ENCODE peak calls at places on chromosome 22, in seven cellular contexts. J, V, U, F, I, Q and B are unnamed samples.

GRCh38 chr22:46789992-46790391 is 27.5 kb downstream of the TBC1D22A start:
- DNase-seq in J (no peak), V (no peak), U (no peak), F (no peak), I (no peak), Q (no peak), B (no peak)

GRCh38 chr22:42261266-42261665 is 9.2 kb downstream of the TCF20 start:
- DNase-seq in J (peak), V (no peak), U (no peak), F (no peak), I (no peak), Q (no peak), B (no peak)

GRCh38 chr22:22750335-22751042 is 106.1 kb downstream of the GGTLC2 start:
- DNase-seq in J (no peak), V (no peak), U (no peak), F (no peak), I (no peak), Q (no peak), B (no peak)

GRCh38 chr22:45911601-45912271 is 65.2 kb downstream of the WNT7B start:
- DNase-seq in J (no peak), V (no peak), U (peak), F (no peak), I (no peak), Q (no peak), B (no peak)

GRCh38 chr22:38890377-38890776 is 18.4 kb upstream of the CBX6 start:
- DNase-seq in J (no peak), V (no peak), U (no peak), F (no peak), I (no peak), Q (no peak), B (no peak)

GRCh38 chr22:31488988-31489617 is 539 bp downstream of the EIF4ENIF1 start:
- DNase-seq in J (no peak), V (peak), U (peak), F (no peak), I (peak), Q (peak), B (peak)

GRCh38 chr22:46777609-46777970 is 15.1 kb downstream of the TBC1D22A start:
- DNase-seq in J (no peak), V (no peak), U (no peak), F (no peak), I (peak), Q (no peak), B (no peak)

GRCh38 chr22:44516841-44517240 is 18.8 kb upstream of the RTL6 start:
- DNase-seq in J (no peak), V (no peak), U (no peak), F (no peak), I (no peak), Q (no peak), B (no peak)

GRCh38 chr22:46549971-46550641 is 12.7 kb upstream of the CELSR1 start:
- DNase-seq in J (no peak), V (no peak), U (no peak), F (no peak), I (no peak), Q (no peak), B (no peak)

GRCh38 chr22:46833228-46833627 is 70.8 kb downstream of the TBC1D22A start:
- DNase-seq in J (no peak), V (no peak), U (peak), F (no peak), I (no peak), Q (no peak), B (no peak)

GRCh38 chr22:45678961-45679912 is 7.6 kb downstream of the ATXN10 start:
- DNase-seq in J (peak), V (no peak), U (no peak), F (no peak), I (peak), Q (peak), B (no peak)

GRCh38 chr22:49699928-49700498 is 127.7 kb downstream of the BRD1 start:
- DNase-seq in J (no peak), V (no peak), U (no peak), F (no peak), I (no peak), Q (no peak), B (no peak)

GRCh38 chr22:19791243-19791642 is 30.7 kb downstream of the TBX1 start:
- DNase-seq in J (no peak), V (no peak), U (no peak), F (no peak), I (no peak), Q (no peak), B (no peak)

GRCh38 chr22:17429516-17429915 is 60.3 kb downstream of the CECR2 start:
- DNase-seq in J (no peak), V (no peak), U (peak), F (no peak), I (no peak), Q (no peak), B (no peak)

GRCh38 chr22:20805972-20806471 is 32.1 kb downstream of the SERPIND1 start:
- DNase-seq in J (no peak), V (no peak), U (no peak), F (peak), I (no peak), Q (no peak), B (no peak)

GRCh38 chr22:45429921-45430775 is 16.7 kb downstream of the RIBC2 start:
- DNase-seq in J (no peak), V (no peak), U (no peak), F (no peak), I (no peak), Q (no peak), B (no peak)

GRCh38 chr22:25661067-25661466 is 80.9 kb upstream of the MYO18B start:
- DNase-seq in J (no peak), V (no peak), U (no peak), F (no peak), I (no peak), Q (no peak), B (no peak)

GRCh38 chr22:42734406-42734805 is 13.7 kb upstream of the A4GALT start:
- DNase-seq in J (no peak), V (no peak), U (no peak), F (no peak), I (no peak), Q (no peak), B (no peak)

GRCh38 chr22:38607680-38608079 is 37.7 kb upstream of the DMC1 start:
- DNase-seq in J (no peak), V (no peak), U (no peak), F (no peak), I (no peak), Q (no peak), B (no peak)

GRCh38 chr22:23248583-23248982 is 68.3 kb downstream of the BCR start:
- DNase-seq in J (no peak), V (no peak), U (no peak), F (no peak), I (no peak), Q (peak), B (no peak)

GRCh38 chr22:31282748-31283468 is 9.4 kb downstream of the PIK3IP1 start:
- DNase-seq in J (no peak), V (no peak), U (no peak), F (no peak), I (no peak), Q (no peak), B (no peak)

GRCh38 chr22:25555506-25556060 is 8.9 kb upstream of the GRK3 start:
- DNase-seq in J (no peak), V (no peak), U (no peak), F (no peak), I (no peak), Q (no peak), B (no peak)

GRCh38 chr22:48886604-48887393 is 940.9 kb downstream of the BRD1 start:
- DNase-seq in J (no peak), V (no peak), U (no peak), F (no peak), I (no peak), Q (no peak), B (no peak)

GRCh38 chr22:46769706-46770105 is 7.3 kb downstream of the TBC1D22A start:
- DNase-seq in J (no peak), V (no peak), U (no peak), F (no peak), I (no peak), Q (no peak), B (no peak)

GRCh38 chr22:20536590-20537324 is 29.3 kb downstream of the MED15 start:
- DNase-seq in J (no peak), V (no peak), U (peak), F (no peak), I (no peak), Q (no peak), B (no peak)

GRCh38 chr22:50678218-50678650 is 5.6 kb downstream of the SHANK3 start:
- DNase-seq in J (no peak), V (no peak), U (no peak), F (no peak), I (no peak), Q (no peak), B (no peak)

GRCh38 chr22:40397436-40397835 is 27.0 kb downstream of the SGSM3 start:
- DNase-seq in J (no peak), V (no peak), U (no peak), F (no peak), I (no peak), Q (no peak), B (no peak)

GRCh38 chr22:44597616-44598015 is 99.6 kb upstream of the RTL6 start:
- DNase-seq in J (peak), V (no peak), U (peak), F (no peak), I (no peak), Q (peak), B (no peak)

GRCh38 chr22:23752090-23752691 is 1.3 kb upstream of the ZNF70 start:
- DNase-seq in J (no peak), V (no peak), U (no peak), F (no peak), I (peak), Q (no peak), B (no peak)

GRCh38 chr22:43173976-43174720 is 12.8 kb downstream of the TTLL12 start:
- DNase-seq in J (no peak), V (no peak), U (no peak), F (no peak), I (no peak), Q (no peak), B (no peak)

GRCh38 chr22:39808087-39808486 is 85.5 kb downstream of the ENTHD1 start:
- DNase-seq in J (peak), V (peak), U (peak), F (no peak), I (no peak), Q (peak), B (peak)